ENCODE peak calls at places on chromosomes 16 and 17, in nine cellular contexts. One of them, this sample, is unnamed.

GRCh38 chr16:52350031-52350430 is 196.9 kb downstream of the TOX3 start:
- DNase-seq in AG10803: no peak
- DNase-seq in left ventricle myocardium inferior: no peak
- DNase-seq in HL-60: no peak
- DNase-seq in fibroblast of villous mesenchyme: no peak
- DNase-seq in fibroblast of mammary gland: no peak
- DNase-seq in HCT116: no peak
- DNase-seq in A549: no peak
- DNase-seq in CD8-positive, alpha-beta memory T cell: no peak
- DNase-seq in this sample: no peak

GRCh38 chr16:54504372-54504771 is 217.8 kb upstream of the IRX3 start:
- DNase-seq in fibroblast of villous mesenchyme: no peak
- DNase-seq in AG10803: no peak
- DNase-seq in HL-60: no peak
- DNase-seq in left ventricle myocardium inferior: no peak
- DNase-seq in fibroblast of mammary gland: no peak
- DNase-seq in HCT116: no peak
- DNase-seq in CD8-positive, alpha-beta memory T cell: no peak
- DNase-seq in A549: no peak
- DNase-seq in this sample: peak

GRCh38 chr17:31758646-31759045 is 100.4 kb downstream of the COPRS start:
- DNase-seq in A549: no peak
- DNase-seq in HL-60: no peak
- DNase-seq in HCT116: no peak
- DNase-seq in CD8-positive, alpha-beta memory T cell: no peak
- DNase-seq in fibroblast of mammary gland: peak
- DNase-seq in AG10803: peak
- DNase-seq in left ventricle myocardium inferior: no peak
- DNase-seq in fibroblast of villous mesenchyme: no peak
- DNase-seq in this sample: no peak

GRCh38 chr16:66979011-66979717 is 9.2 kb upstream of the CES4A start:
- DNase-seq in HCT116: no peak
- DNase-seq in fibroblast of villous mesenchyme: no peak
- DNase-seq in left ventricle myocardium inferior: peak
- DNase-seq in A549: no peak
- DNase-seq in AG10803: peak
- DNase-seq in fibroblast of mammary gland: no peak
- DNase-seq in CD8-positive, alpha-beta memory T cell: no peak
- DNase-seq in HL-60: no peak
- DNase-seq in this sample: peak

GRCh38 chr16:88290850-88291830 is 91.6 kb upstream of the ZNF469 start:
- DNase-seq in left ventricle myocardium inferior: peak
- DNase-seq in A549: no peak
- DNase-seq in HCT116: no peak
- DNase-seq in CD8-positive, alpha-beta memory T cell: no peak
- DNase-seq in fibroblast of mammary gland: no peak
- DNase-seq in HL-60: no peak
- DNase-seq in AG10803: no peak
- DNase-seq in fibroblast of villous mesenchyme: no peak
- DNase-seq in this sample: no peak

GRCh38 chr16:87864331-87864989 is 4.8 kb downstream of the SLC7A5 start:
- DNase-seq in fibroblast of mammary gland: peak
- DNase-seq in fibroblast of villous mesenchyme: no peak
- DNase-seq in HL-60: no peak
- DNase-seq in A549: peak
- DNase-seq in CD8-positive, alpha-beta memory T cell: no peak
- DNase-seq in HCT116: no peak
- DNase-seq in AG10803: no peak
- DNase-seq in left ventricle myocardium inferior: no peak
- DNase-seq in this sample: peak

GRCh38 chr16:89324056-89325010 is 106.8 kb downstream of the ZNF778 start:
- DNase-seq in A549: no peak
- DNase-seq in fibroblast of villous mesenchyme: no peak
- DNase-seq in AG10803: peak
- DNase-seq in HCT116: no peak
- DNase-seq in left ventricle myocardium inferior: no peak
- DNase-seq in HL-60: no peak
- DNase-seq in fibroblast of mammary gland: peak
- DNase-seq in CD8-positive, alpha-beta memory T cell: no peak
- DNase-seq in this sample: peak

GRCh38 chr16:89219365-89219764 is 1.9 kb downstream of the ZNF778 start:
- DNase-seq in HCT116: no peak
- DNase-seq in A549: no peak
- DNase-seq in fibroblast of mammary gland: no peak
- DNase-seq in AG10803: no peak
- DNase-seq in CD8-positive, alpha-beta memory T cell: no peak
- DNase-seq in HL-60: no peak
- DNase-seq in left ventricle myocardium inferior: no peak
- DNase-seq in fibroblast of villous mesenchyme: no peak
- DNase-seq in this sample: no peak

GRCh38 chr17:32575865-32576264 is 89.1 kb downstream of the CDK5R1 start:
- DNase-seq in A549: no peak
- DNase-seq in AG10803: no peak
- DNase-seq in CD8-positive, alpha-beta memory T cell: no peak
- DNase-seq in HCT116: no peak
- DNase-seq in fibroblast of villous mesenchyme: no peak
- DNase-seq in left ventricle myocardium inferior: no peak
- DNase-seq in fibroblast of mammary gland: no peak
- DNase-seq in HL-60: no peak
- DNase-seq in this sample: no peak

GRCh38 chr16:85690469-85691064 is 1.8 kb upstream of the GINS2 start:
- DNase-seq in fibroblast of villous mesenchyme: no peak
- DNase-seq in CD8-positive, alpha-beta memory T cell: no peak
- DNase-seq in AG10803: no peak
- DNase-seq in HCT116: no peak
- DNase-seq in left ventricle myocardium inferior: no peak
- DNase-seq in fibroblast of mammary gland: no peak
- DNase-seq in A549: no peak
- DNase-seq in HL-60: no peak
- DNase-seq in this sample: peak

GRCh38 chr17:74194682-74195081 is 8.8 kb upstream of the RPL38 start:
- DNase-seq in A549: no peak
- DNase-seq in AG10803: no peak
- DNase-seq in HCT116: no peak
- DNase-seq in fibroblast of mammary gland: no peak
- DNase-seq in CD8-positive, alpha-beta memory T cell: no peak
- DNase-seq in HL-60: no peak
- DNase-seq in fibroblast of villous mesenchyme: no peak
- DNase-seq in left ventricle myocardium inferior: no peak
- DNase-seq in this sample: no peak

GRCh38 chr16:50694206-50694605 is 800 bp downstream of the NOD2 start:
- DNase-seq in AG10803: no peak
- DNase-seq in fibroblast of villous mesenchyme: no peak
- DNase-seq in CD8-positive, alpha-beta memory T cell: no peak
- DNase-seq in fibroblast of mammary gland: no peak
- DNase-seq in A549: no peak
- DNase-seq in HL-60: no peak
- DNase-seq in HCT116: no peak
- DNase-seq in left ventricle myocardium inferior: no peak
- DNase-seq in this sample: no peak

GRCh38 chr16:24917236-24917635 is 71.5 kb downstream of the SLC5A11 start:
- DNase-seq in fibroblast of villous mesenchyme: no peak
- DNase-seq in AG10803: no peak
- DNase-seq in left ventricle myocardium inferior: no peak
- DNase-seq in HCT116: no peak
- DNase-seq in HL-60: no peak
- DNase-seq in fibroblast of mammary gland: no peak
- DNase-seq in CD8-positive, alpha-beta memory T cell: no peak
- DNase-seq in A549: no peak
- DNase-seq in this sample: no peak
- H3K4me3 ChIP-seq in fibroblast of villous mesenchyme: no peak
- H3K4me3 ChIP-seq in AG10803: no peak
- H3K4me3 ChIP-seq in left ventricle myocardium inferior: no peak
- H3K4me3 ChIP-seq in HCT116: no peak
- H3K4me3 ChIP-seq in HL-60: no peak
- H3K4me3 ChIP-seq in fibroblast of mammary gland: no peak
- H3K4me3 ChIP-seq in CD8-positive, alpha-beta memory T cell: no peak
- H3K4me3 ChIP-seq in A549: no peak
- H3K4me3 ChIP-seq in this sample: no peak

GRCh38 chr17:2214047-2214717 is 89.4 kb downstream of the SMG6 start:
- DNase-seq in A549: no peak
- DNase-seq in fibroblast of villous mesenchyme: peak
- DNase-seq in fibroblast of mammary gland: peak
- DNase-seq in left ventricle myocardium inferior: peak
- DNase-seq in HCT116: no peak
- DNase-seq in HL-60: no peak
- DNase-seq in CD8-positive, alpha-beta memory T cell: no peak
- DNase-seq in AG10803: peak
- DNase-seq in this sample: peak

GRCh38 chr17:2213291-2213960 is 90.2 kb downstream of the SMG6 start:
- DNase-seq in HCT116: no peak
- DNase-seq in HL-60: no peak
- DNase-seq in A549: no peak
- DNase-seq in AG10803: peak
- DNase-seq in CD8-positive, alpha-beta memory T cell: no peak
- DNase-seq in fibroblast of mammary gland: peak
- DNase-seq in left ventricle myocardium inferior: no peak
- DNase-seq in fibroblast of villous mesenchyme: peak
- DNase-seq in this sample: peak

GRCh38 chr17:2212328-2212981 is 91.1 kb downstream of the SMG6 start:
- DNase-seq in CD8-positive, alpha-beta memory T cell: no peak
- DNase-seq in AG10803: peak
- DNase-seq in HL-60: no peak
- DNase-seq in fibroblast of villous mesenchyme: peak
- DNase-seq in fibroblast of mammary gland: peak
- DNase-seq in HCT116: no peak
- DNase-seq in left ventricle myocardium inferior: peak
- DNase-seq in A549: no peak
- DNase-seq in this sample: peak

GRCh38 chr17:2215616-2216364 is 87.8 kb downstream of the SMG6 start:
- DNase-seq in fibroblast of mammary gland: peak
- DNase-seq in HL-60: no peak
- DNase-seq in CD8-positive, alpha-beta memory T cell: peak
- DNase-seq in HCT116: no peak
- DNase-seq in A549: no peak
- DNase-seq in AG10803: peak
- DNase-seq in left ventricle myocardium inferior: peak
- DNase-seq in fibroblast of villous mesenchyme: peak
- DNase-seq in this sample: peak

DNA sequence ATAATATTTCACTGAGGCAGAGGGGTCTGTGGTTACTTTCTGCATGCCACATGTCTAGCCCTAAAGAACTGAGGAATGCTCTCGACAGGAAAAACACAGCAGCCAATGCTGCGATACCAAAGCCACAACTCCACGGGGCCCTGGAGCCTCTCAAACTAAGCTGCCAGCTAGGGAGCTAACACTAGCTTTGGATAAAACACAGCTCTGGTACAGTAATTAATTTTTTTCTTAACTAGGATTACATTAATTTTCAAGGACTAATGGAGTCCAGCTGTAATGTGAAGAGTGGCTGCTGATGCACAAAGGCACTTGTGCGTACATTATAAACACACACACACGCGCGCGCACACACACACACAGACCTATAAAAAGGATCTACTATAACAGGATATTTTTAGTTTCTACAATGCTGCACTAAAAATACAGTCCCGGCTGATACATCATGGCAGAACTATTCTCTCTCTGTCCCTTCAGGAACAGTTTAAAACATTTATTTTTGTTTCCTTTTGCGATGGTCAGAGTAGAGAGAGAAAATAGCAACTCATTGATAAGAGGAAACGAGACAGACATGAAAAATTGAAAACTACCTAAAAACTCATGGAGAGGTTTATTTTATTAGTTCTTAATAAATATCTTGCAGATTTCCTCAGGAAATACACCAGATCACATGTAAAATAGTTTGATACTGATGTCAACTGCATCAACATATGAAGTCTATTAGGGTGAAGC is 88.5 kb downstream of the SMG6 start:
- DNase-seq in HL-60: no peak
- DNase-seq in fibroblast of mammary gland: peak
- DNase-seq in A549: no peak
- DNase-seq in left ventricle myocardium inferior: peak
- DNase-seq in fibroblast of villous mesenchyme: peak
- DNase-seq in HCT116: no peak
- DNase-seq in AG10803: peak
- DNase-seq in CD8-positive, alpha-beta memory T cell: no peak
- DNase-seq in this sample: peak
- H3K4me3 ChIP-seq in HL-60: no peak
- H3K4me3 ChIP-seq in fibroblast of mammary gland: peak
- H3K4me3 ChIP-seq in A549: no peak
- H3K4me3 ChIP-seq in left ventricle myocardium inferior: peak
- H3K4me3 ChIP-seq in fibroblast of villous mesenchyme: peak
- H3K4me3 ChIP-seq in HCT116: no peak
- H3K4me3 ChIP-seq in AG10803: peak
- H3K4me3 ChIP-seq in CD8-positive, alpha-beta memory T cell: peak
- H3K4me3 ChIP-seq in this sample: no peak

GRCh38 chr17:65058151-65058550 is 1.6 kb upstream of the GNA13 start:
- DNase-seq in AG10803: no peak
- DNase-seq in fibroblast of villous mesenchyme: no peak
- DNase-seq in fibroblast of mammary gland: no peak
- DNase-seq in A549: no peak
- DNase-seq in left ventricle myocardium inferior: no peak
- DNase-seq in HCT116: no peak
- DNase-seq in HL-60: no peak
- DNase-seq in CD8-positive, alpha-beta memory T cell: no peak
- DNase-seq in this sample: no peak

GRCh38 chr17:65055280-65055707 is 1.2 kb downstream of the GNA13 start:
- DNase-seq in fibroblast of villous mesenchyme: no peak
- DNase-seq in A549: no peak
- DNase-seq in AG10803: no peak
- DNase-seq in HL-60: no peak
- DNase-seq in HCT116: no peak
- DNase-seq in left ventricle myocardium inferior: no peak
- DNase-seq in CD8-positive, alpha-beta memory T cell: no peak
- DNase-seq in fibroblast of mammary gland: no peak
- DNase-seq in this sample: no peak

GRCh38 chr17:65058615-65059014 is 2.1 kb upstream of the GNA13 start:
- DNase-seq in A549: no peak
- DNase-seq in CD8-positive, alpha-beta memory T cell: no peak
- DNase-seq in AG10803: no peak
- DNase-seq in fibroblast of villous mesenchyme: no peak
- DNase-seq in HL-60: no peak
- DNase-seq in fibroblast of mammary gland: no peak
- DNase-seq in left ventricle myocardium inferior: no peak
- DNase-seq in HCT116: no peak
- DNase-seq in this sample: no peak

GRCh38 chr17:65055708-65056638 is 567 bp downstream of the GNA13 start:
- DNase-seq in CD8-positive, alpha-beta memory T cell: peak
- DNase-seq in left ventricle myocardium inferior: peak
- DNase-seq in AG10803: peak
- DNase-seq in A549: peak
- DNase-seq in HL-60: no peak
- DNase-seq in fibroblast of mammary gland: peak
- DNase-seq in HCT116: peak
- DNase-seq in fibroblast of villous mesenchyme: peak
- DNase-seq in this sample: peak

GRCh38 chr17:65057520-65058075 is 1.1 kb upstream of the GNA13 start:
- DNase-seq in fibroblast of villous mesenchyme: no peak
- DNase-seq in left ventricle myocardium inferior: peak
- DNase-seq in HL-60: no peak
- DNase-seq in HCT116: no peak
- DNase-seq in fibroblast of mammary gland: no peak
- DNase-seq in AG10803: no peak
- DNase-seq in A549: peak
- DNase-seq in CD8-positive, alpha-beta memory T cell: no peak
- DNase-seq in this sample: peak
- H3K4me3 ChIP-seq in fibroblast of villous mesenchyme: no peak
- H3K4me3 ChIP-seq in left ventricle myocardium inferior: peak
- H3K4me3 ChIP-seq in HL-60: peak
- H3K4me3 ChIP-seq in HCT116: no peak
- H3K4me3 ChIP-seq in fibroblast of mammary gland: no peak
- H3K4me3 ChIP-seq in AG10803: peak
- H3K4me3 ChIP-seq in A549: peak
- H3K4me3 ChIP-seq in CD8-positive, alpha-beta memory T cell: peak
- H3K4me3 ChIP-seq in this sample: no peak

GRCh38 chr16:11250091-11250785 is 5.8 kb downstream of the SOCS1 start:
- DNase-seq in HCT116: no peak
- DNase-seq in AG10803: no peak
- DNase-seq in CD8-positive, alpha-beta memory T cell: no peak
- DNase-seq in fibroblast of villous mesenchyme: peak
- DNase-seq in fibroblast of mammary gland: no peak
- DNase-seq in HL-60: no peak
- DNase-seq in A549: no peak
- DNase-seq in left ventricle myocardium inferior: no peak
- DNase-seq in this sample: peak
- H3K4me3 ChIP-seq in HCT116: no peak
- H3K4me3 ChIP-seq in AG10803: no peak
- H3K4me3 ChIP-seq in CD8-positive, alpha-beta memory T cell: no peak
- H3K4me3 ChIP-seq in fibroblast of villous mesenchyme: no peak
- H3K4me3 ChIP-seq in fibroblast of mammary gland: no peak
- H3K4me3 ChIP-seq in HL-60: no peak
- H3K4me3 ChIP-seq in A549: no peak
- H3K4me3 ChIP-seq in left ventricle myocardium inferior: no peak
- H3K4me3 ChIP-seq in this sample: no peak